ENCODE peak calls at places on chromosomes 6 and 20, in nine cellular contexts. One of them, this sample, is unnamed.

GRCh38 chr6:50610562-50610961 is 102.8 kb upstream of the TFAP2D start:
- DNase-seq in AG10803: no peak
- DNase-seq in HFFc6: no peak
- DNase-seq in NCI-H446 treated with DMSO at 0.1 percent for 48 hours: no peak
- DNase-seq in skeletal muscle cell: no peak
- DNase-seq in stimulated activated CD8-positive, alpha-beta memory T cell treated with anti-CD3 and anti-CD28 coated beads, Interleukin-7, amount 100 ng/mL, for 1 hour: no peak
- DNase-seq in AG08395: peak; percentile 3
- DNase-seq in NCI-H2029: no peak
- DNase-seq in adrenal gland: no peak
- DNase-seq in this sample: no peak

GRCh38 chr6:113707194-113707593 is 150.0 kb upstream of the MARCKS start:
- DNase-seq in AG10803: no peak
- DNase-seq in HFFc6: no peak
- DNase-seq in NCI-H446 treated with DMSO at 0.1 percent for 48 hours: no peak
- DNase-seq in skeletal muscle cell: no peak
- DNase-seq in stimulated activated CD8-positive, alpha-beta memory T cell treated with anti-CD3 and anti-CD28 coated beads, Interleukin-7, amount 100 ng/mL, for 1 hour: no peak
- DNase-seq in AG08395: no peak
- DNase-seq in NCI-H2029: no peak
- DNase-seq in adrenal gland: no peak
- DNase-seq in this sample: no peak

GRCh38 chr20:58092871-58093270 is 135.6 kb downstream of the ANKRD60 start:
- DNase-seq in AG10803: no peak
- DNase-seq in HFFc6: no peak
- DNase-seq in NCI-H446 treated with DMSO at 0.1 percent for 48 hours: no peak
- DNase-seq in skeletal muscle cell: no peak
- DNase-seq in stimulated activated CD8-positive, alpha-beta memory T cell treated with anti-CD3 and anti-CD28 coated beads, Interleukin-7, amount 100 ng/mL, for 1 hour: no peak
- DNase-seq in AG08395: no peak
- DNase-seq in NCI-H2029: no peak
- DNase-seq in adrenal gland: no peak
- DNase-seq in this sample: no peak

GRCh38 chr6:100246206-100246605 is 218.5 kb downstream of the SIM1 start:
- DNase-seq in AG10803: peak; percentile 40
- DNase-seq in HFFc6: no peak
- DNase-seq in NCI-H446 treated with DMSO at 0.1 percent for 48 hours: peak; percentile 4
- DNase-seq in skeletal muscle cell: no peak
- DNase-seq in stimulated activated CD8-positive, alpha-beta memory T cell treated with anti-CD3 and anti-CD28 coated beads, Interleukin-7, amount 100 ng/mL, for 1 hour: no peak
- DNase-seq in AG08395: no peak
- DNase-seq in NCI-H2029: no peak
- DNase-seq in adrenal gland: no peak
- DNase-seq in this sample: peak; percentile 52

GRCh38 chr6:146889303-146889702 is 290.5 kb downstream of the ADGB start:
- DNase-seq in AG10803: no peak
- DNase-seq in HFFc6: no peak
- DNase-seq in NCI-H446 treated with DMSO at 0.1 percent for 48 hours: no peak
- DNase-seq in skeletal muscle cell: no peak
- DNase-seq in stimulated activated CD8-positive, alpha-beta memory T cell treated with anti-CD3 and anti-CD28 coated beads, Interleukin-7, amount 100 ng/mL, for 1 hour: no peak
- DNase-seq in AG08395: no peak
- DNase-seq in NCI-H2029: no peak
- DNase-seq in adrenal gland: no peak
- DNase-seq in this sample: no peak

GRCh38 chr6:72042088-72042487 is 155.7 kb downstream of the RIMS1 start:
- DNase-seq in AG10803: peak; percentile 46
- DNase-seq in HFFc6: peak; percentile 15
- DNase-seq in NCI-H446 treated with DMSO at 0.1 percent for 48 hours: peak; percentile 32
- DNase-seq in skeletal muscle cell: no peak
- DNase-seq in stimulated activated CD8-positive, alpha-beta memory T cell treated with anti-CD3 and anti-CD28 coated beads, Interleukin-7, amount 100 ng/mL, for 1 hour: no peak
- DNase-seq in AG08395: peak; percentile 25
- DNase-seq in NCI-H2029: no peak
- DNase-seq in adrenal gland: no peak
- DNase-seq in this sample: no peak

GRCh38 chr20:47181056-47181862 is 175.2 kb downstream of the ZMYND8 start:
- DNase-seq in AG10803: peak; percentile 61
- DNase-seq in HFFc6: peak; percentile 55
- DNase-seq in NCI-H446 treated with DMSO at 0.1 percent for 48 hours: no peak
- DNase-seq in skeletal muscle cell: peak; percentile 23
- DNase-seq in stimulated activated CD8-positive, alpha-beta memory T cell treated with anti-CD3 and anti-CD28 coated beads, Interleukin-7, amount 100 ng/mL, for 1 hour: no peak
- DNase-seq in AG08395: peak; percentile 81
- DNase-seq in NCI-H2029: peak; percentile 70
- DNase-seq in adrenal gland: no peak
- DNase-seq in this sample: no peak

GRCh38 chr20:48599106-48599747 is 228.6 kb downstream of the PREX1 start:
- DNase-seq in AG10803: no peak
- DNase-seq in HFFc6: no peak
- DNase-seq in NCI-H446 treated with DMSO at 0.1 percent for 48 hours: no peak
- DNase-seq in skeletal muscle cell: no peak
- DNase-seq in stimulated activated CD8-positive, alpha-beta memory T cell treated with anti-CD3 and anti-CD28 coated beads, Interleukin-7, amount 100 ng/mL, for 1 hour: no peak
- DNase-seq in AG08395: no peak
- DNase-seq in NCI-H2029: no peak
- DNase-seq in adrenal gland: no peak
- DNase-seq in this sample: no peak

GRCh38 chr20:3889489-3890409 is 562 bp downstream of the PANK2 start:
- DNase-seq in AG10803: no peak
- DNase-seq in HFFc6: no peak
- DNase-seq in NCI-H446 treated with DMSO at 0.1 percent for 48 hours: no peak
- DNase-seq in skeletal muscle cell: no peak
- DNase-seq in stimulated activated CD8-positive, alpha-beta memory T cell treated with anti-CD3 and anti-CD28 coated beads, Interleukin-7, amount 100 ng/mL, for 1 hour: no peak
- DNase-seq in AG08395: no peak
- DNase-seq in NCI-H2029: peak; percentile 24
- DNase-seq in adrenal gland: peak; percentile 39
- DNase-seq in this sample: peak; percentile 29

GRCh38 chr6:31970604-31971271 is 1.2 kb downstream of the DXO start:
- DNase-seq in AG10803: no peak
- DNase-seq in HFFc6: no peak
- DNase-seq in NCI-H446 treated with DMSO at 0.1 percent for 48 hours: no peak
- DNase-seq in skeletal muscle cell: no peak
- DNase-seq in stimulated activated CD8-positive, alpha-beta memory T cell treated with anti-CD3 and anti-CD28 coated beads, Interleukin-7, amount 100 ng/mL, for 1 hour: no peak
- DNase-seq in AG08395: no peak
- DNase-seq in NCI-H2029: peak; percentile 75
- DNase-seq in adrenal gland: peak; percentile 45
- DNase-seq in this sample: peak; percentile 33

GRCh38 chr6:76418657-76419217 is 346.3 kb upstream of the IMPG1 start:
- DNase-seq in AG10803: no peak
- DNase-seq in HFFc6: no peak
- DNase-seq in NCI-H446 treated with DMSO at 0.1 percent for 48 hours: no peak
- DNase-seq in skeletal muscle cell: no peak
- DNase-seq in stimulated activated CD8-positive, alpha-beta memory T cell treated with anti-CD3 and anti-CD28 coated beads, Interleukin-7, amount 100 ng/mL, for 1 hour: no peak
- DNase-seq in AG08395: no peak
- DNase-seq in NCI-H2029: no peak
- DNase-seq in adrenal gland: no peak
- DNase-seq in this sample: no peak

GRCh38 chr6:142531727-142532126 is 229.9 kb downstream of the ADGRG6 start:
- DNase-seq in AG10803: no peak
- DNase-seq in HFFc6: peak; percentile 19
- DNase-seq in NCI-H446 treated with DMSO at 0.1 percent for 48 hours: no peak
- DNase-seq in skeletal muscle cell: no peak
- DNase-seq in stimulated activated CD8-positive, alpha-beta memory T cell treated with anti-CD3 and anti-CD28 coated beads, Interleukin-7, amount 100 ng/mL, for 1 hour: no peak
- DNase-seq in AG08395: no peak
- DNase-seq in NCI-H2029: no peak
- DNase-seq in adrenal gland: no peak
- DNase-seq in this sample: no peak

GRCh38 chr6:155967326-155967725 is 511.7 kb upstream of the NOX3 start:
- DNase-seq in AG10803: no peak
- DNase-seq in HFFc6: no peak
- DNase-seq in NCI-H446 treated with DMSO at 0.1 percent for 48 hours: no peak
- DNase-seq in skeletal muscle cell: no peak
- DNase-seq in stimulated activated CD8-positive, alpha-beta memory T cell treated with anti-CD3 and anti-CD28 coated beads, Interleukin-7, amount 100 ng/mL, for 1 hour: no peak
- DNase-seq in AG08395: no peak
- DNase-seq in NCI-H2029: no peak
- DNase-seq in adrenal gland: no peak
- DNase-seq in this sample: no peak